ENCODE peak calls at places on chromosomes 3 and 15, in four cellular contexts. One of them, this sample, is unnamed. For H3K9me1, the result is how much of the 10 kb centered on the place peaks cover.

GRCh38 chr3:185504636-185505035 is 5.8 kb upstream of the TMEM41A start:
- DNase-seq in K562: no peak
- DNase-seq in IMR-90: no peak
- DNase-seq in keratinocyte: no peak
- DNase-seq in this sample: no peak

GRCh38 chr15:66387176-66388056 is 704 bp downstream of the MAP2K1 start:
- DNase-seq in keratinocyte: no peak
- DNase-seq in IMR-90: peak
- DNase-seq in K562: peak
- DNase-seq in this sample: peak

GRCh38 chr3:183310936-183311335 is 57.9 kb downstream of the B3GNT5 start:
- DNase-seq in IMR-90: no peak
- DNase-seq in K562: no peak
- DNase-seq in keratinocyte: no peak
- DNase-seq in this sample: no peak

GRCh38 chr3:16048435-16049318 is 125.8 kb upstream of the GALNT15 start:
- DNase-seq in keratinocyte: no peak
- DNase-seq in K562: peak
- DNase-seq in IMR-90: peak
- DNase-seq in this sample: peak

GRCh38 chr3:12370758-12371157 is 81.9 kb downstream of the PPARG start:
- DNase-seq in IMR-90: peak
- DNase-seq in keratinocyte: no peak
- DNase-seq in K562: no peak
- DNase-seq in this sample: peak

GRCh38 chr3:122730240-122730639 is 49.6 kb downstream of the PARP14 start:
- DNase-seq in IMR-90: no peak
- DNase-seq in keratinocyte: no peak
- DNase-seq in K562: peak
- DNase-seq in this sample: no peak

GRCh38 chr15:99504071-99504822 is 61.5 kb upstream of the MEF2A start:
- DNase-seq in keratinocyte: no peak
- DNase-seq in K562: no peak
- DNase-seq in IMR-90: no peak
- DNase-seq in this sample: no peak

GRCh38 chr3:190811775-190812480 is 50.6 kb downstream of the GMNC start:
- DNase-seq in K562: peak
- DNase-seq in keratinocyte: peak
- DNase-seq in IMR-90: peak
- DNase-seq in this sample: peak

GRCh38 chr15:58399737-58400136 is 32.1 kb upstream of the LIPC start:
- DNase-seq in K562: no peak
- DNase-seq in IMR-90: no peak
- DNase-seq in keratinocyte: no peak
- DNase-seq in this sample: no peak

GRCh38 chr15:49877871-49878511 is 241.0 kb downstream of the ATP8B4 start:
- DNase-seq in IMR-90: peak
- DNase-seq in K562: no peak
- DNase-seq in keratinocyte: no peak
- DNase-seq in this sample: no peak

GRCh38 chr3:66348696-66349095 is 127.9 kb downstream of the SLC25A26 start:
- DNase-seq in K562: no peak
- DNase-seq in IMR-90: no peak
- DNase-seq in keratinocyte: no peak
- DNase-seq in this sample: peak

GRCh38 chr15:28272587-28272986 is 49.4 kb downstream of the HERC2 start:
- DNase-seq in keratinocyte: no peak
- DNase-seq in K562: no peak
- DNase-seq in IMR-90: no peak
- DNase-seq in this sample: no peak

GRCh38 chr3:134993011-134993410 is 198.0 kb downstream of the EPHB1 start:
- DNase-seq in keratinocyte: no peak
- DNase-seq in IMR-90: no peak
- DNase-seq in K562: no peak
- DNase-seq in this sample: no peak

GRCh38 chr15:43868412-43868811 is 41.6 kb downstream of the WDR76 start:
- DNase-seq in K562: no peak
- DNase-seq in keratinocyte: no peak
- DNase-seq in IMR-90: no peak
- DNase-seq in this sample: no peak

GRCh38 chr15:101176625-101177024 is 75.2 kb downstream of the CHSY1 start:
- DNase-seq in keratinocyte: no peak
- DNase-seq in K562: no peak
- DNase-seq in IMR-90: peak
- DNase-seq in this sample: peak

GRCh38 chr3:179149951-179150350 is 1.8 kb downstream of the PIK3CA start:
- DNase-seq in keratinocyte: no peak
- DNase-seq in K562: no peak
- DNase-seq in IMR-90: no peak
- DNase-seq in this sample: no peak

GRCh38 chr3:49629866-49630265 is 44.3 kb upstream of the APEH start:
- DNase-seq in IMR-90: no peak
- DNase-seq in keratinocyte: no peak
- DNase-seq in K562: no peak
- DNase-seq in this sample: no peak

GRCh38 chr3:194142156-194142910 is 6.4 kb downstream of the HES1 start:
- DNase-seq in keratinocyte: no peak
- DNase-seq in IMR-90: no peak
- DNase-seq in K562: no peak
- DNase-seq in this sample: peak

GRCh38 chr3:184656991-184657669 is 54.7 kb downstream of the MAGEF1 start:
- DNase-seq in keratinocyte: peak
- DNase-seq in K562: no peak
- DNase-seq in IMR-90: peak
- DNase-seq in this sample: no peak

GRCh38 chr15:85094685-85095084 is 113.0 kb downstream of the PDE8A start:
- DNase-seq in K562: no peak
- DNase-seq in keratinocyte: no peak
- DNase-seq in IMR-90: peak
- DNase-seq in this sample: no peak

GRCh38 chr15:51736646-51737537 is 563 bp downstream of the LYSMD2 start:
- DNase-seq in IMR-90: no peak
- DNase-seq in K562: peak
- DNase-seq in keratinocyte: no peak
- DNase-seq in this sample: peak

GRCh38 chr3:186788482-186789370 is 5.3 kb downstream of the EIF4A2 start:
- DNase-seq in K562: no peak
- DNase-seq in keratinocyte: no peak
- DNase-seq in IMR-90: no peak
- DNase-seq in this sample: no peak

GRCh38 chr3:172666181-172666872 is 44.5 kb downstream of the NCEH1 start:
- DNase-seq in IMR-90: no peak
- DNase-seq in K562: no peak
- DNase-seq in keratinocyte: no peak
- DNase-seq in this sample: no peak

GRCh38 chr3:128523591-128523990 is 30.6 kb upstream of the GATA2 start:
- DNase-seq in keratinocyte: no peak
- DNase-seq in IMR-90: no peak
- DNase-seq in K562: no peak
- DNase-seq in this sample: no peak

GRCh38 chr15:68278345-68279217 is 1.0 kb downstream of the FEM1B start:
- DNase-seq in K562: no peak
- DNase-seq in keratinocyte: no peak
- DNase-seq in IMR-90: peak
- DNase-seq in this sample: peak

GRCh38 chr15:90184119-90184785 is 16.9 kb upstream of the SEMA4B start:
- DNase-seq in K562: peak
- DNase-seq in keratinocyte: no peak
- DNase-seq in IMR-90: no peak
- DNase-seq in this sample: no peak

GRCh38 chr3:152841131-152841530 is 6.2 kb downstream of the P2RY1 start:
- DNase-seq in K562: no peak
- DNase-seq in keratinocyte: no peak
- DNase-seq in IMR-90: no peak
- DNase-seq in this sample: no peak

GRCh38 chr3:38507120-38507519 is 11.0 kb downstream of the EXOG start:
- DNase-seq in K562: no peak
- DNase-seq in IMR-90: no peak
- DNase-seq in keratinocyte: no peak
- DNase-seq in this sample: no peak

GRCh38 chr15:56432304-56432703 is 32.6 kb downstream of the MNS1 start:
- DNase-seq in K562: no peak
- DNase-seq in keratinocyte: no peak
- DNase-seq in IMR-90: no peak
- DNase-seq in this sample: no peak

GRCh38 chr3:171157286-171157685 is 130.8 kb upstream of the SLC2A2 start:
- DNase-seq in K562: no peak
- DNase-seq in IMR-90: no peak
- DNase-seq in keratinocyte: no peak
- DNase-seq in this sample: no peak

GRCh38 chr3:50257990-50258389 is 11.0 kb upstream of the SEMA3B start:
- DNase-seq in K562: no peak
- DNase-seq in IMR-90: no peak
- DNase-seq in keratinocyte: no peak
- DNase-seq in this sample: no peak

GRCh38 chr3:126521122-126521891 is 2.6 kb upstream of the CHST13 start:
- DNase-seq in K562: no peak
- DNase-seq in IMR-90: no peak
- DNase-seq in keratinocyte: no peak
- DNase-seq in this sample: no peak

GRCh38 chr15:52337961-52338535 is 42.4 kb upstream of the MYO5C start:
- DNase-seq in IMR-90: no peak
- DNase-seq in K562: no peak
- DNase-seq in keratinocyte: no peak
- DNase-seq in this sample: peak

GRCh38 chr3:45932112-45932511 is 11.2 kb upstream of the CXCR6 start:
- DNase-seq in IMR-90: no peak
- DNase-seq in keratinocyte: no peak
- DNase-seq in K562: no peak
- DNase-seq in this sample: no peak
- H3K9me1 ChIP-seq in IMR-90: under half
- H3K9me1 ChIP-seq in keratinocyte: under half
- H3K9me1 ChIP-seq in K562: under half
- H3K9me1 ChIP-seq in this sample: under half

GRCh38 chr3:63061449-63061848 is 186.2 kb upstream of the CADPS start:
- DNase-seq in IMR-90: no peak
- DNase-seq in K562: no peak
- DNase-seq in keratinocyte: no peak
- DNase-seq in this sample: no peak
- H3K9me1 ChIP-seq in IMR-90: under half
- H3K9me1 ChIP-seq in K562: under half
- H3K9me1 ChIP-seq in keratinocyte: under half
- H3K9me1 ChIP-seq in this sample: under half

GRCh38 chr15:72593838-72594237 is 60.7 kb upstream of the GOLGA6B start:
- DNase-seq in IMR-90: peak
- DNase-seq in keratinocyte: no peak
- DNase-seq in K562: no peak
- DNase-seq in this sample: no peak
- H3K9me1 ChIP-seq in IMR-90: under half
- H3K9me1 ChIP-seq in keratinocyte: under half
- H3K9me1 ChIP-seq in K562: under half
- H3K9me1 ChIP-seq in this sample: under half

GRCh38 chr3:10653241-10653640 is 147.9 kb upstream of the ATP2B2 start:
- DNase-seq in IMR-90: no peak
- DNase-seq in K562: no peak
- DNase-seq in keratinocyte: no peak
- DNase-seq in this sample: no peak
- H3K9me1 ChIP-seq in IMR-90: under half
- H3K9me1 ChIP-seq in K562: under half
- H3K9me1 ChIP-seq in keratinocyte: under half
- H3K9me1 ChIP-seq in this sample: under half

DNA sequence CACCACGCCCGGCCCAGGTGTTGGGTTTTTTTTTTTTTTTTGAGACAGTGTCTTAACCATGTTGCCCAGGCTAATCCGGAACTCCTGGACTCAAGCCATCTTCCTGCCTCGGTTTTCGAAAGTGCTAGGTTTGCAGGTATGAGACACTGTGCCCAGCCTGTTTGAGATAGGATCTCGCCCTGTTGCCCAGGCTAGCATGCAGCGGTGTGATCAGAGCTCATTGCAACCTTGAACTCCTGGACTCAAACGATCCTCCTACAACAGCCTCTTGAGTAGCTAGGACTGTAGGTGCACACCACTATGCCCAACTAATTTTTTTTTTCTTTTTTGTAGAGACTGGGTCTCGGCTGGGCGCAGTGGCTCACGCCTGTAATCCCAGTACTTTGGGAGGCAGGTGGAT is 20.3 kb upstream of the ITPKA start:
- DNase-seq in IMR-90: no peak
- DNase-seq in keratinocyte: no peak
- DNase-seq in K562: no peak
- DNase-seq in this sample: no peak
- H3K9me1 ChIP-seq in IMR-90: under half
- H3K9me1 ChIP-seq in keratinocyte: under half
- H3K9me1 ChIP-seq in K562: under half
- H3K9me1 ChIP-seq in this sample: under half

GRCh38 chr15:70617911-70618287 is 145.5 kb downstream of the UACA start:
- DNase-seq in IMR-90: no peak
- DNase-seq in keratinocyte: no peak
- DNase-seq in K562: no peak
- DNase-seq in this sample: no peak
- H3K9me1 ChIP-seq in IMR-90: under half
- H3K9me1 ChIP-seq in keratinocyte: under half
- H3K9me1 ChIP-seq in K562: under half
- H3K9me1 ChIP-seq in this sample: under half

DNA sequence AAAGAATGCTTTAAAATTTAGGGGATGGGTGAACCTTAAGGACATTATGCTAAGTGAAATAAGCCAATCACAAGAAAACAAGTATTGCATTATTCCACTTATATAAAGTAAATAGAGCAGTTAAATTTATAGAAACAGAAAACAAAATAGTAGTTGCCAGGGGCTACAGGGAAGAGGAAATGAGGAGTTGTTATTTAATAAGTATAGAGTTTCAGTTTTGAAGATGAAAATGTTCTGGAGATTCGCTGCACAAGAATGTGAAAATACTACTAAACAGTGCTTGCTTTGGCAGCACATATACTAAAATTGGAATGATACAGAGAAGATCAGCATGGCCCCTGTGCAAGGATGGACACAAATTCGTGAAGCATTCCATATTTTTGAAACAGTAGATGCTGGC is 32.0 kb downstream of the DNAH12 start:
- DNase-seq in K562: no peak
- DNase-seq in keratinocyte: no peak
- DNase-seq in IMR-90: peak
- DNase-seq in this sample: peak
- H3K9me1 ChIP-seq in K562: under half
- H3K9me1 ChIP-seq in keratinocyte: under half
- H3K9me1 ChIP-seq in IMR-90: under half
- H3K9me1 ChIP-seq in this sample: under half

GRCh38 chr3:100163787-100164186 is 49.5 kb upstream of the FILIP1L start:
- DNase-seq in keratinocyte: no peak
- DNase-seq in K562: no peak
- DNase-seq in IMR-90: no peak
- DNase-seq in this sample: peak
- H3K9me1 ChIP-seq in keratinocyte: under half
- H3K9me1 ChIP-seq in K562: under half
- H3K9me1 ChIP-seq in IMR-90: under half
- H3K9me1 ChIP-seq in this sample: under half

This sample was measured in endothelial cell of umbilical vein.